ENCODE peak calls at places on chromosome X, in five cellular contexts. One of them, this sample, is unnamed.
A peak's percentile ranks its signal among the peaks of the same experiment; 100 is the strongest.

GRCh38 chrX:132520792-132521191 is 32.0 kb upstream of the MBNL3 start:
- DNase-seq in fibroblast of the aortic adventitia: no peak
- DNase-seq in AG04449: no peak
- DNase-seq in fibroblast of mammary gland: no peak
- DNase-seq in GM23338: no peak
- DNase-seq in this sample: no peak

GRCh38 chrX:108186811-108187210 is 95.2 kb downstream of the ATG4A start:
- DNase-seq in fibroblast of the aortic adventitia: peak; percentile 80
- DNase-seq in AG04449: peak; percentile 19
- DNase-seq in fibroblast of mammary gland: peak; percentile 94
- DNase-seq in GM23338: no peak
- DNase-seq in this sample: peak; percentile 40

GRCh38 chrX:45623266-45623665 is 422.6 kb upstream of the DIPK2B start:
- DNase-seq in fibroblast of the aortic adventitia: peak; percentile 87
- DNase-seq in AG04449: peak; percentile 84
- DNase-seq in fibroblast of mammary gland: peak; percentile 96
- DNase-seq in GM23338: no peak
- DNase-seq in this sample: peak; percentile 95

GRCh38 chrX:57595381-57595811 is 3.6 kb downstream of the ZXDB start:
- DNase-seq in fibroblast of the aortic adventitia: peak; percentile 91
- DNase-seq in AG04449: peak; percentile 36
- DNase-seq in fibroblast of mammary gland: peak; percentile 82
- DNase-seq in GM23338: peak; percentile 1
- DNase-seq in this sample: peak; percentile 83

GRCh38 chrX:97524997-97525396 is 641.3 kb downstream of the RPA4 start:
- DNase-seq in fibroblast of the aortic adventitia: peak; percentile 40
- DNase-seq in AG04449: no peak
- DNase-seq in fibroblast of mammary gland: no peak
- DNase-seq in GM23338: no peak
- DNase-seq in this sample: peak; percentile 30

GRCh38 chrX:24574743-24575142 is 72.4 kb downstream of the PCYT1B start:
- DNase-seq in fibroblast of the aortic adventitia: no peak
- DNase-seq in AG04449: no peak
- DNase-seq in fibroblast of mammary gland: no peak
- DNase-seq in GM23338: no peak
- DNase-seq in this sample: no peak

GRCh38 chrX:103797691-103798090 is 21.1 kb downstream of the PLP1 start:
- DNase-seq in fibroblast of the aortic adventitia: no peak
- DNase-seq in AG04449: no peak
- DNase-seq in fibroblast of mammary gland: peak; percentile 21
- DNase-seq in GM23338: no peak
- DNase-seq in this sample: no peak

GRCh38 chrX:48531359-48531954 is 8.1 kb upstream of the TBC1D25 start:
- DNase-seq in fibroblast of the aortic adventitia: peak; percentile 86
- DNase-seq in AG04449: no peak
- DNase-seq in fibroblast of mammary gland: peak; percentile 91
- DNase-seq in GM23338: no peak
- DNase-seq in this sample: peak; percentile 81

GRCh38 chrX:47539860-47540259 is 21.1 kb upstream of the ARAF start:
- DNase-seq in fibroblast of the aortic adventitia: peak; percentile 32
- DNase-seq in AG04449: no peak
- DNase-seq in fibroblast of mammary gland: no peak
- DNase-seq in GM23338: no peak
- DNase-seq in this sample: no peak

GRCh38 chrX:119753639-119754257 is 4.6 kb upstream of the SOWAHD start:
- DNase-seq in fibroblast of the aortic adventitia: peak; percentile 47
- DNase-seq in AG04449: no peak
- DNase-seq in fibroblast of mammary gland: peak; percentile 51
- DNase-seq in GM23338: peak; percentile 76
- DNase-seq in this sample: peak; percentile 36

GRCh38 chrX:145396612-145397011 is 149.3 kb downstream of the SPANXN1 start:
- DNase-seq in fibroblast of the aortic adventitia: no peak
- DNase-seq in AG04449: no peak
- DNase-seq in fibroblast of mammary gland: no peak
- DNase-seq in GM23338: no peak
- DNase-seq in this sample: no peak

GRCh38 chrX:125096870-125097269 is 222.8 kb upstream of the TEX13C start:
- DNase-seq in fibroblast of the aortic adventitia: no peak
- DNase-seq in AG04449: no peak
- DNase-seq in fibroblast of mammary gland: no peak
- DNase-seq in GM23338: no peak
- DNase-seq in this sample: no peak

GRCh38 chrX:69216446-69216845 is 51.2 kb upstream of the PJA1 start:
- DNase-seq in fibroblast of the aortic adventitia: no peak
- DNase-seq in AG04449: no peak
- DNase-seq in fibroblast of mammary gland: no peak
- DNase-seq in GM23338: no peak
- DNase-seq in this sample: no peak

GRCh38 chrX:153819398-153820083 is 10.8 kb downstream of the PDZD4 start:
- DNase-seq in fibroblast of the aortic adventitia: no peak
- DNase-seq in AG04449: no peak
- DNase-seq in fibroblast of mammary gland: no peak
- DNase-seq in GM23338: no peak
- DNase-seq in this sample: no peak
- H3K4me3 ChIP-seq in fibroblast of the aortic adventitia: no peak overlapping the region
- H3K4me3 ChIP-seq in AG04449: peak overlapping the region; percentile 41
- H3K4me3 ChIP-seq in fibroblast of mammary gland: peak overlapping the region; percentile 3
- H3K4me3 ChIP-seq in GM23338: peak overlapping the region; percentile 52
- H3K4me3 ChIP-seq in this sample: peak overlapping the region; percentile 12

DNA sequence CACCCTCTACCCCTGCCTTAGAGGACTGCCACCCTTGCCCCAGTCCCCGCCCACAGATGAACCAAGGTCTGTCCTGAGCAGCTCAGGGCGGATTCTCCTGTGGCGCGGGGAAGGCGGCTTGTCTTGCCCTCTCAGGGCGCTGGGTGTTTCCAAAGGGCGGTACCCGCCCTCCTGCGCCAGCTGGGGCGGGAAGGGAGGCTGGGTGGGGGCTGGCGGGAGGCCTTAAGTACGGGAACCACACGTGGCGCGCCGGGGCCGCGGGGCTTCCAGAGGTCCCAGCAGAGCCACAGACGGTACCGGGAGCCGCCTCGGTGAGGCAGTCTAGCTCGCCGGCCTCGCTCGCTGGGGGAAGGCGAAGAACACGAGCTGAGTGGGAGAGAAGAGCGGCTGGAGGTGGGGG is 361.1 kb downstream of the MID1IP1 start:
- DNase-seq in fibroblast of the aortic adventitia: no peak
- DNase-seq in AG04449: no peak
- DNase-seq in fibroblast of mammary gland: no peak
- DNase-seq in GM23338: peak; percentile 44
- DNase-seq in this sample: no peak
- TF ChIP-seq CTCF in fibroblast of the aortic adventitia: no peak
- TF ChIP-seq CTCF in AG04449: no peak
- TF ChIP-seq CTCF in fibroblast of mammary gland: no peak
- TF ChIP-seq CTCF in GM23338: no peak
- TF ChIP-seq CTCF in this sample: no peak

GRCh38 chrX:130645955-130646583 is 244.3 kb downstream of the RBMX2 start:
- DNase-seq in fibroblast of the aortic adventitia: peak; percentile 5
- DNase-seq in AG04449: no peak
- DNase-seq in fibroblast of mammary gland: peak; percentile 3
- DNase-seq in GM23338: no peak
- DNase-seq in this sample: no peak

GRCh38 chrX:130649738-130650137 is 248.0 kb downstream of the RBMX2 start:
- DNase-seq in fibroblast of the aortic adventitia: no peak
- DNase-seq in AG04449: no peak
- DNase-seq in fibroblast of mammary gland: no peak
- DNase-seq in GM23338: no peak
- DNase-seq in this sample: no peak

GRCh38 chrX:130652824-130653578 is 250.0 kb downstream of the ENOX2 start:
- DNase-seq in fibroblast of the aortic adventitia: no peak
- DNase-seq in AG04449: no peak
- DNase-seq in fibroblast of mammary gland: no peak
- DNase-seq in GM23338: no peak
- DNase-seq in this sample: no peak

GRCh38 chrX:130647468-130647867 is 245.7 kb downstream of the RBMX2 start:
- DNase-seq in fibroblast of the aortic adventitia: no peak
- DNase-seq in AG04449: no peak
- DNase-seq in fibroblast of mammary gland: no peak
- DNase-seq in GM23338: no peak
- DNase-seq in this sample: no peak
- H3K4me3 ChIP-seq in fibroblast of the aortic adventitia: no peak overlapping the region
- H3K4me3 ChIP-seq in AG04449: no peak overlapping the region
- H3K4me3 ChIP-seq in fibroblast of mammary gland: no peak overlapping the region
- H3K4me3 ChIP-seq in GM23338: no peak overlapping the region
- H3K4me3 ChIP-seq in this sample: no peak overlapping the region

DNA sequence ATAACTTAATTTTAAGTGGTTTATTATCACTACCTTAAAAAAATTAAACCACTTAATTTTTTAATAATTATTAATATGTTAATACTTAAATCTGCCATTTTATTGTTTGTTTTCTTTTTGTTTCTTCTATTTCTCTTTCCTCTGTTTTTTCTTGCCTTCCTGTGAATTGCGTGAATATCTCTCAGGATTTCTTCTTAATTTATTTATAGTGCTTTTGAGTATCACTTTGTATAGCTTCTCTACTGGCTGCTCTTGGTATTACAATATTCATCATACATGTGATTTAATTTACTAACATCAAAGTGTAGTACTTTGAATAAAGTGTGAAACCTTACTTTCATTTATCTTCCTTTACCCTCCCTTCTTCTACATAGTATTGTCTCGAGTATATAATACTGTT is 349.5 kb upstream of the CPXCR1 start:
- DNase-seq in fibroblast of the aortic adventitia: no peak
- DNase-seq in AG04449: no peak
- DNase-seq in fibroblast of mammary gland: no peak
- DNase-seq in GM23338: no peak
- DNase-seq in this sample: no peak
- TF ChIP-seq CTCF in fibroblast of the aortic adventitia: peak; percentile 16
- TF ChIP-seq CTCF in AG04449: no peak
- TF ChIP-seq CTCF in fibroblast of mammary gland: no peak
- TF ChIP-seq CTCF in GM23338: peak; percentile 22
- TF ChIP-seq CTCF in this sample: no peak

GRCh38 chrX:11427082-11428033 is 134.1 kb downstream of the AMELX start:
- DNase-seq in fibroblast of the aortic adventitia: peak; percentile 23
- DNase-seq in AG04449: no peak
- DNase-seq in fibroblast of mammary gland: peak; percentile 32
- DNase-seq in GM23338: peak; percentile 48
- DNase-seq in this sample: no peak
- H3K4me3 ChIP-seq in fibroblast of the aortic adventitia: peak overlapping the region; percentile 65
- H3K4me3 ChIP-seq in AG04449: peak overlapping the region; percentile 60
- H3K4me3 ChIP-seq in fibroblast of mammary gland: peak overlapping the region; percentile 62
- H3K4me3 ChIP-seq in GM23338: peak overlapping the region; percentile 60
- H3K4me3 ChIP-seq in this sample: peak overlapping the region; percentile 62

GRCh38 chrX:55710701-55711100 is 6.8 kb upstream of the RRAGB start:
- DNase-seq in fibroblast of the aortic adventitia: peak; percentile 67
- DNase-seq in AG04449: no peak
- DNase-seq in fibroblast of mammary gland: peak; percentile 28
- DNase-seq in GM23338: no peak
- DNase-seq in this sample: peak; percentile 66
- TF ChIP-seq CTCF in fibroblast of the aortic adventitia: no peak
- TF ChIP-seq CTCF in AG04449: no peak
- TF ChIP-seq CTCF in fibroblast of mammary gland: no peak
- TF ChIP-seq CTCF in GM23338: no peak
- TF ChIP-seq CTCF in this sample: no peak

This sample was measured in AG10803.